ENCODE peak calls at places on chromosomes 11 and 22, in seven cellular contexts. Z, M, F, C, K, O and G are unnamed samples.

GRCh38 chr11:107859459-107860239 is 1.1 kb upstream of the SLC35F2 start:
- DNase-seq in K (peak; percentile 7), M (peak; percentile 27), Z (peak; percentile 30), O (peak; percentile 61), F (no peak), C (peak; percentile 76), G (no peak)

GRCh38 chr22:23219787-23220484 is 39.6 kb downstream of the BCR start:
- DNase-seq in C (peak; percentile 95), Z (peak; percentile 37), M (peak; percentile 51), F (no peak), K (peak; percentile 38), O (no peak), G (peak; percentile 89)

GRCh38 chr22:27885977-27886842 is 32.8 kb downstream of the PITPNB start:
- DNase-seq in M (peak; percentile 81), C (peak; percentile 36), Z (peak; percentile 60), F (no peak), K (no peak), O (peak; percentile 57), G (no peak)

GRCh38 chr11:13271060-13271693 is 6.4 kb upstream of the BMAL1 start:
- DNase-seq in K (no peak), M (no peak), C (no peak), F (no peak), Z (no peak), O (no peak), G (no peak)

GRCh38 chr11:126417463-126417862 is 62.0 kb downstream of the ST3GAL4 start:
- DNase-seq in O (no peak), M (no peak), K (no peak), F (no peak), Z (no peak), C (no peak), G (no peak)

GRCh38 chr11:16737860-16738197 is 618 bp upstream of the C11orf58 start:
- DNase-seq in C (no peak), K (no peak), M (no peak), Z (no peak), F (no peak), O (no peak), G (no peak)

GRCh38 chr11:13283636-13284035 is 6.0 kb downstream of the BMAL1 start:
- DNase-seq in M (no peak), C (no peak), F (no peak), Z (no peak), O (peak; percentile 72), K (no peak), G (no peak)

GRCh38 chr22:31223786-31224191 is 11.7 kb downstream of the LIMK2 start:
- DNase-seq in Z (no peak), M (no peak), K (no peak), F (no peak), C (no peak), O (no peak), G (no peak)

GRCh38 chr22:49008682-49009235 is 818.9 kb downstream of the BRD1 start:
- DNase-seq in F (no peak), M (no peak), O (peak; percentile 8), Z (no peak), K (no peak), C (no peak), G (no peak)

GRCh38 chr11:3703383-3703782 is 32.2 kb upstream of the CHRNA10 start:
- DNase-seq in O (no peak), C (no peak), Z (no peak), M (no peak), F (no peak), K (no peak), G (no peak)